ENCODE peak calls at places on chromosomes 7 and 10, in seven cellular contexts. B is fibroblast of lung; K is left ventricle myocardium inferior; S is lower lobe of right lung; Z is AG10803; G is SK-MEL-5; J is stimulated activated CD8-positive, alpha-beta memory T cell treated with anti-CD3 and anti-CD28 coated beads, Interleukin-4, amount 100 ng/mL, for 1 hour. W is an unnamed sample.

GRCh38 chr7:148422028-148422427 is 168.5 kb upstream of the C7orf33 start:
- DNase-seq in K (no peak), B (no peak), J (no peak), S (no peak), Z (no peak), G (no peak), W (no peak)

GRCh38 chr7:12030116-12030515 is 181.0 kb upstream of the TMEM106B start:
- DNase-seq in B (no peak), S (no peak), J (no peak), Z (peak), G (no peak), K (no peak), W (no peak)

GRCh38 chr7:142470336-142470830 is 212.5 kb upstream of the PRSS58 start:
- DNase-seq in Z (no peak), S (no peak), K (no peak), J (no peak), B (no peak), G (no peak), W (no peak)

GRCh38 chr10:35783305-35783838 is 141.3 kb upstream of the FZD8 start:
- DNase-seq in K (no peak), Z (peak), B (no peak), G (no peak), J (no peak), S (no peak), W (no peak)

GRCh38 chr7:72032934-72033333 is 379.2 kb downstream of the CALN1 start:
- DNase-seq in K (peak), J (no peak), B (no peak), G (no peak), Z (no peak), S (no peak), W (no peak)

GRCh38 chr10:30189254-30189583 is 129.8 kb upstream of the JCAD start:
- DNase-seq in G (no peak), B (no peak), S (no peak), K (no peak), J (no peak), Z (no peak), W (no peak)

GRCh38 chr7:155459133-155459866 is 1.4 kb downstream of the EN2 start:
- DNase-seq in S (no peak), B (no peak), G (no peak), K (no peak), J (no peak), Z (no peak), W (no peak)

GRCh38 chr7:28155019-28155660 is 25.5 kb downstream of the JAZF1 start:
- DNase-seq in G (no peak), Z (no peak), B (no peak), S (no peak), J (no peak), K (no peak), W (no peak)

GRCh38 chr10:15585303-15585715 is 134.4 kb downstream of the ITGA8 start:
- DNase-seq in J (no peak), Z (peak), K (peak), G (peak), B (peak), S (peak), W (peak)

GRCh38 chr7:26865094-26865388 is 651 bp upstream of the SKAP2 start:
- DNase-seq in Z (no peak), J (no peak), K (peak), G (no peak), S (peak), B (no peak), W (peak)

GRCh38 chr7:129298268-129298893 is 73.6 kb downstream of the AHCYL2 start:
- DNase-seq in K (no peak), G (peak), B (peak), J (no peak), S (peak), Z (peak), W (peak)

GRCh38 chr7:121541457-121541856 is 145.3 kb upstream of the FAM3C start:
- DNase-seq in K (no peak), G (peak), B (no peak), S (no peak), J (no peak), Z (no peak), W (no peak)

GRCh38 chr10:79244068-79244442 is 103.2 kb upstream of the PPIF start:
- DNase-seq in B (no peak), K (no peak), S (no peak), G (no peak), Z (no peak), J (no peak), W (no peak)

GRCh38 chr7:143463556-143463955 is 14.1 kb upstream of the TAS2R41 start:
- DNase-seq in Z (no peak), G (no peak), K (no peak), S (no peak), B (no peak), J (no peak), W (no peak)

GRCh38 chr7:55140221-55140980 is 121.6 kb downstream of the EGFR start:
- DNase-seq in K (peak), S (no peak), G (peak), Z (peak), B (peak), J (no peak), W (no peak)

GRCh38 chr10:7529638-7530037 is 118.8 kb upstream of the SFMBT2 start:
- DNase-seq in B (no peak), K (no peak), Z (peak), S (no peak), J (no peak), G (peak), W (no peak)

W was measured in hepatic stellate cell.